ENCODE peak calls at places on chromosomes 11 and 22, in eight cellular contexts. P is stomach, R is esophagus muscularis mucosa, G is GM12878, X is K562, V is transverse colon, H is sigmoid colon, I is HepG2. Z is an unnamed sample.

GRCh38 chr11:86719781-86720463 is 47.5 kb upstream of the ME3 start:
- DNase-seq in R (no peak), G (no peak), X (no peak), V (no peak), P (no peak), I (no peak), H (no peak), Z (no peak)

GRCh38 chr11:34585870-34586654 is 34.8 kb upstream of the EHF start:
- DNase-seq in I (peak; percentile 70), G (peak; percentile 20), X (peak; percentile 38), R (no peak), H (no peak), V (no peak), P (no peak), Z (no peak)

GRCh38 chr22:28180804-28181203 is 261.7 kb upstream of the PITPNB start:
- DNase-seq in H (no peak), P (no peak), X (no peak), V (no peak), I (no peak), G (no peak), R (no peak), Z (no peak)

GRCh38 chr11:26792956-26793355 is 71.1 kb upstream of the SLC5A12 start:
- DNase-seq in I (no peak), V (no peak), X (no peak), H (no peak), P (no peak), G (no peak), R (no peak), Z (no peak)

GRCh38 chr11:83120328-83120727 is 36.6 kb upstream of the PCF11 start:
- DNase-seq in R (no peak), H (no peak), I (no peak), V (no peak), X (no peak), P (no peak), G (no peak), Z (no peak)

GRCh38 chr11:109968299-109968698 is 124.9 kb upstream of the ZC3H12C start:
- DNase-seq in X (no peak), G (no peak), R (no peak), I (no peak), V (no peak), H (no peak), P (no peak), Z (no peak)

GRCh38 chr11:34512810-34513673 is 552 bp downstream of the ELF5 start:
- DNase-seq in G (peak; percentile 7), H (no peak), X (peak; percentile 79), V (peak; percentile 61), I (peak; percentile 69), P (peak; percentile 73), R (no peak), Z (no peak)

GRCh38 chr22:22955866-22956535 is 68.4 kb downstream of the IGLL5 start:
- DNase-seq in V (peak; percentile 73), H (peak; percentile 79), X (peak; percentile 99), I (peak; percentile 59), R (peak; percentile 93), P (peak; percentile 78), G (no peak), Z (peak; percentile 61)

GRCh38 chr11:12845739-12846358 is 163.3 kb upstream of the RASSF10 start:
- DNase-seq in X (peak; percentile 48), V (peak; percentile 63), G (no peak), P (peak; percentile 55), R (no peak), H (peak; percentile 79), I (peak; percentile 98), Z (no peak)

GRCh38 chr22:43528601-43529360 is 117.0 kb downstream of the MPPED1 start:
- DNase-seq in I (no peak), G (no peak), X (no peak), R (no peak), P (no peak), H (peak; percentile 34), V (no peak), Z (no peak)

GRCh38 chr22:21447694-21448402 is 19.3 kb upstream of the TMEM191C start:
- DNase-seq in I (no peak), P (peak; percentile 21), H (peak; percentile 61), V (no peak), X (peak; percentile 89), R (no peak), G (no peak), Z (no peak)

GRCh38 chr11:90204832-90205646 is 17.8 kb downstream of the CHORDC1 start:
- DNase-seq in I (peak; percentile 66), P (no peak), G (no peak), H (no peak), V (no peak), X (peak; percentile 35), R (no peak), Z (no peak)

GRCh38 chr11:66315921-66316811 is 678 bp downstream of the CD248 start:
- DNase-seq in V (no peak), H (no peak), R (no peak), P (no peak), X (no peak), G (no peak), I (no peak), Z (no peak)

GRCh38 chr11:121907379-121907778 is 208.6 kb downstream of the BLID start:
- DNase-seq in V (no peak), R (no peak), H (no peak), X (no peak), G (no peak), P (no peak), I (no peak), Z (no peak)

GRCh38 chr22:49690454-49690853 is 137.2 kb downstream of the BRD1 start:
- DNase-seq in I (no peak), V (no peak), H (no peak), G (no peak), P (no peak), R (no peak), X (no peak), Z (no peak)

GRCh38 chr22:25091449-25091848 is 108.2 kb upstream of the CRYBB3 start:
- DNase-seq in I (no peak), G (no peak), H (no peak), V (no peak), R (no peak), X (no peak), P (no peak), Z (no peak)
- H3K36me3 ChIP-seq in I (no peaks in the 10 kb centered on the region), G (no peaks in the 10 kb centered on the region), H (no peaks in the 10 kb centered on the region), V (no peaks in the 10 kb centered on the region), R (no peaks in the 10 kb centered on the region), X (no peaks in the 10 kb centered on the region), P (peaks cover 4% of the 10 kb centered on the region), Z (no peaks in the 10 kb centered on the region)

DNA sequence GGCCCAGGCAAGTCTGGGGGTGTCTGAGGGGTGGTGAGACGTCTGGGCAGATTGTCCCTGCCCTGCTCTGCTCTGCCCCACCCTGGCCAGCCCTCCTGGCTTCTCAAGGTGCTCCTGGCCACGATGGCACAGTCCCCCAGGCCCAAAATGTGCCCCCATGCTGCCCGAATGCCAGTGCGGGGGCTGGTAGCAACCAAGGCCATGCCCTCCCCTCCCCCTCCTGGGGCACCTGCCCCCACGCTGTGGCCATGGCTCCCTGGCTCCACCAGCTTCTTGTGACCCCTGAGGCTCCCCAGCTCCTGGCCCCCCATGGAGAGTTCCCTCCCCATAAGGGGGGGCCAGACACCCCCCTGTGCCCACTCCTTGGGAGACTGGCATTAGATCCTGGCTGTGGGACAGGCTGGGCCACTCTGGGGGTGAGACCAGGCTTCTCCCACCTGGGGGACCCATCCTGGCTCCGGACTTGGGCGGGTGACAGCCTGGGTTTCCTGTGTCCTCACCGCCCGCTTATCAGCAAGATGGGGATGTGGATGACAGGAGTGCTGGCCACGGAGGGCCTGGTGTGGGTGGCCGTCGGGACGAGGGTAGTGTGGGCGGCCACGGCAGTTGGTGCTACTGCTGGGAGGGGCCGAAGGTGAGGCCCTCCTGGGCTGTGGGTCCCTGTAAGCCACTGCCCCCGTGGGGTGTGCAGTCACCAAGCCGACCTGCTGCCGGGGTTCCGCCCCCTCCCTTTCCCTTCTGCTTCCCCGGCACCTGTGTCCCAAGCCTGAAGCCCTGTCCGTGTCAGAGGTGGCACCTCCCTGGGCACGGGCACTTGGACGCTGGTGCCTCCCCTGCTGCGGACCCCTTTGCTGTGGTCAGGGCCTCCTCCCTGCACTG is 15.9 kb upstream of the MUC6 start:
- DNase-seq in V (no peak), X (no peak), H (peak; percentile 53), R (no peak), P (no peak), I (no peak), G (no peak), Z (no peak)
- TF ChIP-seq EP300 in V (no peak), X (no peak), H (no peak), R (no peak), P (no peak), I (no peak), G (no peak), Z (no peak)

GRCh38 chr22:18114495-18114894 is 3.9 kb downstream of the TUBA8 start:
- DNase-seq in G (no peak), V (no peak), R (no peak), I (no peak), H (no peak), X (no peak), P (no peak), Z (no peak)

GRCh38 chr22:18118345-18118915 is 7.8 kb downstream of the TUBA8 start:
- DNase-seq in P (no peak), I (no peak), X (no peak), H (no peak), R (no peak), G (no peak), V (no peak), Z (no peak)

GRCh38 chr22:18114976-18115652 is 4.5 kb downstream of the TUBA8 start:
- DNase-seq in I (no peak), R (no peak), P (no peak), V (no peak), G (no peak), X (no peak), H (no peak), Z (no peak)

GRCh38 chr22:18115844-18116480 is 5.4 kb downstream of the TUBA8 start:
- DNase-seq in V (no peak), H (no peak), R (no peak), P (no peak), G (no peak), I (no peak), X (no peak), Z (no peak)

GRCh38 chr22:18116634-18117033 is 6.0 kb downstream of the TUBA8 start:
- DNase-seq in P (no peak), G (no peak), I (no peak), H (no peak), R (no peak), V (no peak), X (no peak), Z (no peak)
- H3K27ac ChIP-seq in P (no peak overlapping the region), G (no peak overlapping the region), I (no peak overlapping the region), H (no peak overlapping the region), R (no peak overlapping the region), V (no peak overlapping the region), X (no peak overlapping the region), Z (no peak overlapping the region)

GRCh38 chr22:19241593-19241906 is 50.0 kb downstream of the CLTCL1 start:
- DNase-seq in P (no peak), R (no peak), G (no peak), H (no peak), V (no peak), X (no peak), I (no peak), Z (no peak)

GRCh38 chr22:19240813-19241592 is 50.5 kb downstream of the CLTCL1 start:
- DNase-seq in I (no peak), H (no peak), R (no peak), P (no peak), V (no peak), X (no peak), G (no peak), Z (no peak)

GRCh38 chr22:19239464-19239863 is 52.1 kb downstream of the CLTCL1 start:
- DNase-seq in H (no peak), V (no peak), P (no peak), R (no peak), I (no peak), X (peak; percentile 38), G (no peak), Z (no peak)

GRCh38 chr22:19242699-19243098 is 48.8 kb downstream of the CLTCL1 start:
- DNase-seq in G (no peak), V (no peak), P (no peak), I (no peak), X (no peak), R (no peak), H (no peak), Z (no peak)

GRCh38 chr22:19244600-19245352 is 46.7 kb downstream of the CLTCL1 start:
- DNase-seq in I (no peak), G (no peak), X (peak; percentile 56), R (no peak), P (no peak), H (no peak), V (no peak), Z (no peak)
- H3K36me3 ChIP-seq in I (no peaks in the 10 kb centered on the region), G (no peaks in the 10 kb centered on the region), X (no peaks in the 10 kb centered on the region), R (peaks cover 25% of the 10 kb centered on the region), P (peaks cover 21% of the 10 kb centered on the region), H (no peaks in the 10 kb centered on the region), V (no peaks in the 10 kb centered on the region), Z (no peaks in the 10 kb centered on the region)

Z was measured in tibial nerve.